ENCODE peak calls at places on chromosome 10, in four cellular contexts. Z is NAMALWA; K is activated naive CD4-positive, alpha-beta T cell; C is NCI-H146. X is an unnamed sample.
A peak's percentile ranks its signal among the peaks of the same experiment; 100 is the strongest.

GRCh38 chr10:43868952-43869351 is 220.3 kb upstream of the ZNF32 start:
- DNase-seq in K (no peak), Z (no peak), C (no peak), X (no peak)

GRCh38 chr10:102298899-102299298 is 53.6 kb downstream of the GBF1 start:
- DNase-seq in K (no peak), Z (no peak), C (no peak), X (no peak)

GRCh38 chr10:84138478-84139125 is 707 bp upstream of the GHITM start:
- DNase-seq in Z (no peak), C (peak; percentile 64), K (no peak), X (no peak)

GRCh38 chr10:103540722-103541121 is 47.2 kb downstream of the NEURL1 start:
- DNase-seq in C (peak; percentile 9), K (no peak), Z (no peak), X (no peak)

GRCh38 chr10:34109952-34110702 is 705.0 kb downstream of the PARD3 start:
- DNase-seq in Z (no peak), C (peak; percentile 67), K (no peak), X (no peak)

GRCh38 chr10:108544500-108545120 is 1378.7 kb downstream of the XPNPEP1 start:
- DNase-seq in C (peak; percentile 34), K (peak; percentile 1), Z (peak; percentile 63), X (peak; percentile 50)

GRCh38 chr10:10293431-10293830 is 724.2 kb upstream of the CELF2 start:
- DNase-seq in K (no peak), C (peak; percentile 23), Z (no peak), X (peak; percentile 77)

GRCh38 chr10:77756319-77757232 is 119.0 kb upstream of the KCNMA1 start:
- DNase-seq in K (no peak), C (peak; percentile 66), Z (peak; percentile 47), X (peak; percentile 22)

GRCh38 chr10:79148452-79149344 is 79.9 kb downstream of the ZMIZ1 start:
- DNase-seq in Z (no peak), K (no peak), C (no peak), X (peak; percentile 80)

GRCh38 chr10:1434202-1434601 is 303.1 kb downstream of the ADARB2 start:
- DNase-seq in Z (no peak), K (no peak), C (peak; percentile 43), X (no peak)

GRCh38 chr10:89115876-89116627 is 91.1 kb downstream of the CH25H start:
- DNase-seq in Z (no peak), C (no peak), K (no peak), X (no peak)

GRCh38 chr10:15789793-15790525 is 70.2 kb upstream of the ITGA8 start:
- DNase-seq in K (no peak), Z (no peak), C (no peak), X (no peak)

GRCh38 chr10:79046991-79047874 is 21.5 kb upstream of the ZMIZ1 start:
- DNase-seq in K (no peak), Z (no peak), C (no peak), X (no peak)

GRCh38 chr10:57825015-57825414 is 442.7 kb downstream of the IPMK start:
- DNase-seq in K (no peak), C (no peak), Z (no peak), X (no peak)

GRCh38 chr10:119750391-119751230 is 24.8 kb downstream of the INPP5F start:
- DNase-seq in K (peak; percentile 8), Z (peak; percentile 83), C (peak; percentile 69), X (peak; percentile 93)

GRCh38 chr10:28375399-28376354 is 72.8 kb upstream of the MPP7 start:
- DNase-seq in K (no peak), Z (no peak), C (no peak), X (no peak)

GRCh38 chr10:17290226-17290625 is 62.2 kb downstream of the VIM start:
- DNase-seq in Z (peak; percentile 3), K (no peak), C (peak; percentile 78), X (no peak)

GRCh38 chr10:103915794-103916193 is 2.2 kb downstream of the STN1 start:
- DNase-seq in C (no peak), Z (no peak), K (no peak), X (no peak)

GRCh38 chr10:1474376-1475094 is 262.8 kb downstream of the ADARB2 start:
- DNase-seq in K (no peak), Z (no peak), C (no peak), X (no peak)

GRCh38 chr10:60978287-60979115 is 34.5 kb upstream of the RHOBTB1 start:
- DNase-seq in C (no peak), Z (no peak), K (no peak), X (no peak)

GRCh38 chr10:110498087-110498981 is 627 bp downstream of the DUSP5 start:
- DNase-seq in K (peak; percentile 22), C (peak; percentile 45), Z (peak; percentile 51), X (peak; percentile 27)

GRCh38 chr10:3122486-3123205 is 49.9 kb downstream of the PITRM1 start:
- DNase-seq in C (no peak), K (no peak), Z (no peak), X (no peak)

GRCh38 chr10:120997313-120998102 is 146.3 kb downstream of the WDR11 start:
- DNase-seq in C (peak; percentile 33), Z (no peak), K (no peak), X (no peak)

GRCh38 chr10:59779656-59780521 is 26.6 kb upstream of the MRLN start:
- DNase-seq in K (no peak), C (no peak), Z (no peak), X (no peak)